ENCODE peak calls at places on chromosomes 11 and 22, in four cellular contexts. One of them, this sample, is unnamed. For H3K4me1, the result is how much of the 10 kb centered on the place peaks cover.

GRCh38 chr22:23073506-23074229 is 3.3 kb downstream of the GNAZ start:
- DNase-seq in ovary: peak
- DNase-seq in spleen: peak
- DNase-seq in HCT116: no peak
- DNase-seq in this sample: no peak

GRCh38 chr11:32121012-32121411 is 30.1 kb downstream of the RCN1 start:
- DNase-seq in HCT116: no peak
- DNase-seq in spleen: no peak
- DNase-seq in ovary: no peak
- DNase-seq in this sample: no peak

GRCh38 chr22:48651981-48652538 is 1175.6 kb downstream of the BRD1 start:
- DNase-seq in HCT116: no peak
- DNase-seq in ovary: no peak
- DNase-seq in spleen: no peak
- DNase-seq in this sample: no peak

GRCh38 chr11:67308031-67308866 is 4.9 kb downstream of the SSH3 start:
- DNase-seq in spleen: peak
- DNase-seq in HCT116: no peak
- DNase-seq in ovary: no peak
- DNase-seq in this sample: no peak

GRCh38 chr22:38613588-38613987 is 42.6 kb downstream of the FAM227A start:
- DNase-seq in HCT116: no peak
- DNase-seq in ovary: no peak
- DNase-seq in spleen: no peak
- DNase-seq in this sample: no peak

GRCh38 chr22:22398530-22399327 is 109.8 kb downstream of the ZNF280B start:
- DNase-seq in HCT116: no peak
- DNase-seq in ovary: no peak
- DNase-seq in spleen: no peak
- DNase-seq in this sample: no peak

GRCh38 chr11:15268598-15268997 is 153.9 kb downstream of the INSC start:
- DNase-seq in ovary: no peak
- DNase-seq in spleen: no peak
- DNase-seq in HCT116: no peak
- DNase-seq in this sample: no peak

GRCh38 chr22:17845340-17845739 is 71.1 kb upstream of the BID start:
- DNase-seq in spleen: no peak
- DNase-seq in HCT116: no peak
- DNase-seq in ovary: no peak
- DNase-seq in this sample: no peak

GRCh38 chr11:1652026-1652425 is 22.5 kb downstream of the KRTAP5-5 start:
- DNase-seq in HCT116: no peak
- DNase-seq in ovary: no peak
- DNase-seq in spleen: peak
- DNase-seq in this sample: no peak

GRCh38 chr11:77074626-77075221 is 8.0 kb downstream of the CAPN5 start:
- DNase-seq in HCT116: no peak
- DNase-seq in spleen: no peak
- DNase-seq in ovary: peak
- DNase-seq in this sample: no peak

GRCh38 chr11:77071671-77072605 is 5.2 kb downstream of the CAPN5 start:
- DNase-seq in spleen: no peak
- DNase-seq in HCT116: no peak
- DNase-seq in ovary: peak
- DNase-seq in this sample: no peak

GRCh38 chr11:77072851-77073327 is 6.1 kb downstream of the CAPN5 start:
- DNase-seq in ovary: no peak
- DNase-seq in spleen: no peak
- DNase-seq in HCT116: no peak
- DNase-seq in this sample: no peak

GRCh38 chr11:77074205-77074604 is 7.4 kb downstream of the CAPN5 start:
- DNase-seq in ovary: peak
- DNase-seq in spleen: no peak
- DNase-seq in HCT116: no peak
- DNase-seq in this sample: no peak

GRCh38 chr11:77073328-77074001 is 6.7 kb downstream of the CAPN5 start:
- DNase-seq in ovary: peak
- DNase-seq in spleen: peak
- DNase-seq in HCT116: peak
- DNase-seq in this sample: no peak
- H3K27ac ChIP-seq in ovary: peak
- H3K27ac ChIP-seq in spleen: peak
- H3K27ac ChIP-seq in HCT116: peak
- H3K27ac ChIP-seq in this sample: no peak

DNA sequence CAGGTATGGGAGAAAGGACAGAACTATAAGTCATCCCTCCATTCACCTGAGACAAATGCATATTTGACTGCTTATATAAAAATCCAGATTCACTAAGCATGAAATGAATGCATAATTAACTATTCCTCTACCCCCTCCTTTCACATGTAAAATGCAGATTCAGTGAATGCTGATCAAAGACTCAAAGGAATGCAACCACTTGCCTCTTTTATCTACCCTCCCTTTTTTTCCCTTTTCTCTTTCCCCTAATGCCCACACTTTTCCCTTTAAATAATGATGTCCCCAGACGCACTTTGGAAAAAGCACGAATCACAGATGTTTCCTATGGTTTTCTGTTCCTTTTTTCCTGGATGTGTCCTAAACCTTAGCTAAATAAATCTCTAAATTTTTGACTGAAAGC is 4.5 kb upstream of the PLAAT4 start:
- DNase-seq in ovary: no peak
- DNase-seq in spleen: no peak
- DNase-seq in HCT116: no peak
- DNase-seq in this sample: no peak
- H3K4me1 ChIP-seq in ovary: under half
- H3K4me1 ChIP-seq in spleen: under half
- H3K4me1 ChIP-seq in HCT116: under half
- H3K4me1 ChIP-seq in this sample: under half

DNA sequence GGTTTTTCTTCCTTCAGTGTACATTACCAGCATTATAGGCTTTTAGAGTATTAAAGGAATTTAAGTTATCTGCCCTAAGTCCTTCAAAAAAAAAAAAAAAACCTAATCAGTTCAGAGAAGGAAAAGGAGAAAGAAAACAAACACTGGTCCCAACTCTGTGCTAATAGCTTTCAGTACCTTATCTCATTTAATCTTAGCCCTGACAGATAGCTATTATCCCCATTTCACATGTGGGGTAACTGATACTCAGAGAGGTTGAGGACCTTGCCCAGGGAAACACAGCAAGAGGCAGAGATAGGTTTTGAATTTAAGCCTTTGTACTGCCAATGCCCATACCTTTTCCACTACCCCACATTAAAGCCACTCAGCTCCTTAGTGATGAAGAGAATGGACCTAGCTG is 43.4 kb downstream of the FAT3 start:
- DNase-seq in ovary: no peak
- DNase-seq in spleen: no peak
- DNase-seq in HCT116: no peak
- DNase-seq in this sample: no peak
- H3K27ac ChIP-seq in ovary: no peak
- H3K27ac ChIP-seq in spleen: no peak
- H3K27ac ChIP-seq in HCT116: no peak
- H3K27ac ChIP-seq in this sample: no peak

GRCh38 chr11:83039566-83039965 is 32.1 kb downstream of the RAB30 start:
- DNase-seq in spleen: no peak
- DNase-seq in HCT116: no peak
- DNase-seq in ovary: no peak
- DNase-seq in this sample: no peak
- H3K4me1 ChIP-seq in spleen: under half
- H3K4me1 ChIP-seq in HCT116: under half
- H3K4me1 ChIP-seq in ovary: under half
- H3K4me1 ChIP-seq in this sample: under half

GRCh38 chr11:121669422-121669821 is 216.7 kb upstream of the SORL1-AS1 start:
- DNase-seq in HCT116: no peak
- DNase-seq in spleen: no peak
- DNase-seq in ovary: no peak
- DNase-seq in this sample: no peak

GRCh38 chr11:121659811-121660210 is 207.0 kb upstream of the SORL1-AS1 start:
- DNase-seq in spleen: no peak
- DNase-seq in HCT116: no peak
- DNase-seq in ovary: no peak
- DNase-seq in this sample: no peak

GRCh38 chr11:121661796-121662508 is 209.2 kb upstream of the SORL1-AS1 start:
- DNase-seq in HCT116: no peak
- DNase-seq in ovary: no peak
- DNase-seq in spleen: no peak
- DNase-seq in this sample: no peak

GRCh38 chr11:121665211-121665838 is 212.6 kb upstream of the SORL1-AS1 start:
- DNase-seq in spleen: no peak
- DNase-seq in ovary: no peak
- DNase-seq in HCT116: no peak
- DNase-seq in this sample: no peak

GRCh38 chr11:121664144-121664543 is 211.4 kb upstream of the SORL1-AS1 start:
- DNase-seq in ovary: no peak
- DNase-seq in spleen: no peak
- DNase-seq in HCT116: no peak
- DNase-seq in this sample: no peak
- H3K27ac ChIP-seq in ovary: no peak
- H3K27ac ChIP-seq in spleen: no peak
- H3K27ac ChIP-seq in HCT116: no peak
- H3K27ac ChIP-seq in this sample: no peak

GRCh38 chr22:30212363-30212995 is 34.1 kb downstream of the LIF start:
- DNase-seq in ovary: peak
- DNase-seq in HCT116: peak
- DNase-seq in spleen: peak
- DNase-seq in this sample: no peak

GRCh38 chr22:30209642-30210041 is 36.9 kb downstream of the LIF start:
- DNase-seq in spleen: peak
- DNase-seq in ovary: no peak
- DNase-seq in HCT116: no peak
- DNase-seq in this sample: no peak

GRCh38 chr22:30210235-30210831 is 36.2 kb downstream of the LIF start:
- DNase-seq in spleen: peak
- DNase-seq in HCT116: peak
- DNase-seq in ovary: no peak
- DNase-seq in this sample: no peak

GRCh38 chr22:30212996-30213441 is 33.5 kb downstream of the LIF start:
- DNase-seq in spleen: peak
- DNase-seq in ovary: no peak
- DNase-seq in HCT116: no peak
- DNase-seq in this sample: no peak

GRCh38 chr22:30211124-30211820 is 35.3 kb downstream of the LIF start:
- DNase-seq in ovary: no peak
- DNase-seq in spleen: peak
- DNase-seq in HCT116: no peak
- DNase-seq in this sample: no peak
- H3K4me1 ChIP-seq in ovary: under half
- H3K4me1 ChIP-seq in spleen: under half
- H3K4me1 ChIP-seq in HCT116: half or more
- H3K4me1 ChIP-seq in this sample: under half